ENCODE peak calls at places on chromosomes 4 and X, in nine cellular contexts. X is PC-3, S is endodermal cell, G is HFF-Myc, R is lower lobe of right lung, Y is choroid plexus epithelial cell, Q is tibial nerve, M is coronary artery, W is AG04450. I is an unnamed sample.

GRCh38 chr4:186627226-186627865 is 72.0 kb upstream of the MTNR1A start:
- DNase-seq in S (peak; percentile 58), G (no peak), W (no peak), M (no peak), X (no peak), Y (peak; percentile 34), Q (no peak), R (no peak), I (no peak)

GRCh38 chr4:184382189-184382846 is 92.0 kb downstream of the IRF2 start:
- DNase-seq in G (no peak), X (no peak), Y (no peak), M (no peak), S (peak; percentile 53), Q (no peak), R (no peak), W (no peak), I (no peak)

GRCh38 chr4:84952004-84952403 is 14.5 kb downstream of the WDFY3 start:
- DNase-seq in X (peak; percentile 88), Y (peak; percentile 81), Q (no peak), G (no peak), W (no peak), M (no peak), R (no peak), S (no peak), I (peak; percentile 51)

GRCh38 chrX:115400960-115401359 is 111.4 kb downstream of the LUZP4 start:
- DNase-seq in R (no peak), S (peak; percentile 68), X (no peak), M (no peak), G (no peak), Y (no peak), W (no peak), Q (no peak), I (peak; percentile 32)

GRCh38 chr4:69800599-69800998 is 40.2 kb upstream of the SULT1B1 start:
- DNase-seq in G (peak; percentile 16), S (no peak), R (no peak), M (no peak), X (peak; percentile 15), W (no peak), Q (no peak), Y (peak; percentile 31), I (peak; percentile 44)

GRCh38 chr4:125750827-125751466 is 436.2 kb downstream of the FAT4 start:
- DNase-seq in M (no peak), Y (peak; percentile 85), S (peak; percentile 76), Q (peak; percentile 10), X (peak; percentile 62), W (no peak), G (peak; percentile 32), R (no peak), I (peak; percentile 65)

GRCh38 chr4:116522922-116523321 is 562.5 kb downstream of the TRAM1L1 start:
- DNase-seq in Q (no peak), G (no peak), S (no peak), M (no peak), R (no peak), X (no peak), W (no peak), Y (no peak), I (no peak)

GRCh38 chr4:169220854-169221311 is 49.9 kb downstream of the SH3RF1 start:
- DNase-seq in R (no peak), W (peak; percentile 29), Q (no peak), G (no peak), S (no peak), X (no peak), M (no peak), Y (no peak), I (no peak)

GRCh38 chr4:113052379-113052951 is 3.0 kb downstream of the ANK2 start:
- DNase-seq in G (no peak), Y (peak; percentile 17), S (no peak), M (no peak), R (no peak), Q (no peak), W (no peak), X (peak; percentile 59), I (peak; percentile 44)

GRCh38 chr4:169690787-169691186 is 67.0 kb downstream of the HPF1 start:
- DNase-seq in G (no peak), Q (no peak), S (no peak), M (no peak), W (no peak), R (no peak), X (no peak), Y (peak; percentile 5), I (no peak)

GRCh38 chr4:149952101-149952500 is 126.1 kb upstream of the DCLK2 start:
- DNase-seq in M (no peak), G (no peak), W (no peak), R (no peak), Y (no peak), S (no peak), Q (no peak), X (no peak), I (no peak)

GRCh38 chr4:149549911-149550310 is 265.7 kb downstream of the IQCM start:
- DNase-seq in Q (no peak), G (no peak), X (peak; percentile 22), Y (peak; percentile 35), R (no peak), S (peak; percentile 75), W (no peak), M (no peak), I (no peak)

GRCh38 chr4:126405369-126405982 is 1090.7 kb downstream of the FAT4 start:
- DNase-seq in R (no peak), M (no peak), Q (no peak), S (no peak), X (no peak), W (no peak), Y (peak; percentile 74), G (no peak), I (no peak)

GRCh38 chr4:23789765-23790164 is 100.1 kb downstream of the PPARGC1A start:
- DNase-seq in W (no peak), Y (peak; percentile 54), M (peak; percentile 86), Q (peak; percentile 45), S (no peak), G (peak; percentile 10), X (no peak), R (peak; percentile 47), I (peak; percentile 43)

GRCh38 chrX:19332983-19333382 is 10.7 kb upstream of the PDHA1 start:
- DNase-seq in X (no peak), Y (peak; percentile 33), R (no peak), W (no peak), M (no peak), S (peak; percentile 55), G (peak; percentile 9), Q (no peak), I (no peak)

GRCh38 chr4:19177616-19178015 is 1074.1 kb upstream of the SLIT2 start:
- DNase-seq in W (no peak), Y (peak; percentile 53), X (peak; percentile 8), Q (no peak), R (no peak), S (no peak), M (no peak), G (no peak), I (peak; percentile 44)

GRCh38 chrX:40105791-40106676 is 8.3 kb upstream of the BCOR start:
- DNase-seq in Y (peak; percentile 54), W (no peak), M (no peak), R (peak; percentile 82), S (peak; percentile 94), Q (peak; percentile 52), X (peak; percentile 63), G (no peak), I (no peak)
- H3K4me3 ChIP-seq in Y (peak overlapping the region; percentile 52), W (peak overlapping the region; percentile 55), M (peak overlapping the region; percentile 77), R (peak overlapping the region; percentile 61), S (peak overlapping the region; percentile 77), Q (peak overlapping the region; percentile 54), X (peak overlapping the region; percentile 76), G (peak overlapping the region; percentile 36), I (peak overlapping the region; percentile 47)

GRCh38 chr4:119629142-119629471 is 503 bp upstream of the PDE5A start:
- DNase-seq in S (no peak), W (no peak), X (no peak), M (no peak), Y (no peak), R (no peak), G (no peak), Q (no peak), I (no peak)

GRCh38 chr4:119626420-119626819 is 2.2 kb downstream of the PDE5A start:
- DNase-seq in Y (peak; percentile 41), G (no peak), S (no peak), Q (peak; percentile 10), M (no peak), R (no peak), W (no peak), X (no peak), I (no peak)

GRCh38 chr4:119627267-119628190 is 1.1 kb downstream of the PDE5A start:
- DNase-seq in W (peak; percentile 69), G (no peak), Y (peak; percentile 60), R (peak; percentile 66), X (peak; percentile 63), M (peak; percentile 87), S (peak; percentile 89), Q (peak; percentile 48), I (peak; percentile 42)

GRCh38 chr4:119626943-119627266 is 1.7 kb downstream of the PDE5A start:
- DNase-seq in S (no peak), X (no peak), W (no peak), Q (no peak), G (no peak), Y (no peak), R (no peak), M (no peak), I (no peak)

GRCh38 chr4:119628281-119629141 is at the start of gene PDE5A:
- DNase-seq in M (peak; percentile 89), Q (peak; percentile 63), S (peak; percentile 98), X (peak; percentile 87), Y (peak; percentile 79), R (peak; percentile 85), G (no peak), W (peak; percentile 63), I (peak; percentile 61)
- TF ChIP-seq CTCF in M (peak; percentile 85), Q (peak; percentile 92), S (peak; percentile 94), X (peak; percentile 69), Y (peak; percentile 70), R (peak; percentile 87), G (peak; percentile 59), W (peak; percentile 69), I (peak; percentile 75)

DNA sequence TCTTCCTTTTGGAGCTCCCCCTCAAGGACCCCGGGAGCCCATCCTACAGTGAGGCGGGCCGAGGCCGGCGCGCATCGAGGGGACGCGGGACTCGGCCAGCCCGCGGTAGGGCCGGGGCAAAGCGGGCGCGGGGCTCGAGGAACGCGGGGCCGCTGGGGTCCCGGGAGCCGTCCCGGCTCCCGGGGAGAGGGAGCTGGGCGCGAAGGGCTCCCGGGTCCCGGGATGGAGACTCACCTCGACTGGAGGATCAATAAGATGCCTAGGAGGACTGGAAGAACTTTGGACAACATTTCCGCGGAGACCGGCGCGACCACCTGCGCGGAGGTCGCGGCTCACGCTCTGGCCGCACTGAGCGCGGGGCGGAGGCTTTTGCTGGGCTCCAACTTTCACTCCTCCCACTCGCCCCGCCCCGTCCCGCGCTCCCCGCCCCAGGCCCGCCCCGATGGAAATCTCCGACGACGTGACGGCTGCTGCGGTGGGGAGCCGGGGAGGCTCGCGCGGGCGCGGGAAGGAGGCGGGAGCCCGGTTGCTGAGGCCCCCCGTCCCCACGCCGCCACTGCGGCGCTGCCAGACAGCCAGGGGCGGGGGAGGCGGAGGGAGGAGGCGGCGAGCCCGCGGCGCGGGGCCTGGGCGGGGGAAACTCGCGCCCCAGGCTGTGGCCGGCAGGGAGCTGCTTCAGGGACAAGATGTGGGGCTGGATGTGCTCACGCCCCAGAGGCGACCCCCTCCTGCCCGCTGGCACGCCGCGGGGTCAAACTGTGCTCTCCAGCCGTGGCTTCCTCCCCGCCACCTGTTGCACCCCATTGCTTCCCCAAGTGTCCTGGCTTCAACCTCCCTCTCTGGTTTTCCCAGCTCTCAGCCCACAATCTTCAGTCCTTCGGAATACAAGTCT is at the start of gene GABRE:
- DNase-seq in M (peak; percentile 74), G (no peak), W (no peak), X (no peak), S (peak; percentile 78), Y (peak; percentile 35), R (peak; percentile 56), Q (peak; percentile 11), I (no peak)
- H3K4me3 ChIP-seq in M (peak within 1 kb of the TSS; percentile 74), G (peak within 1 kb of the TSS; percentile 44), W (peak within 1 kb of the TSS; percentile 64), X (no peak within 1 kb of the TSS), S (peak within 1 kb of the TSS; percentile 60), Y (peak within 1 kb of the TSS; percentile 63), R (peak within 1 kb of the TSS; percentile 54), Q (peak within 1 kb of the TSS; percentile 47), I (peak within 1 kb of the TSS; percentile 69)

GRCh38 chrX:122092978-122093377 is 1045.6 kb downstream of the GLUD2 start:
- DNase-seq in X (no peak), R (no peak), G (no peak), S (no peak), W (no peak), M (no peak), Y (no peak), Q (no peak), I (no peak)
- TF ChIP-seq CTCF in X (no peak), R (no peak), G (no peak), S (peak; percentile 61), W (no peak), M (no peak), Y (peak; percentile 18), Q (no peak), I (no peak)